ENCODE peak calls at places on chromosomes 11 and 22, in five cellular contexts. J is Peyer's patch; U is IMR-90; P is CD4-positive, alpha-beta memory T cell; F is cardiac muscle cell. A is an unnamed sample.

GRCh38 chr22:28978158-28978557 is 83.5 kb downstream of the C22orf31 start:
- DNase-seq in J (no peak), U (peak; percentile 54), P (no peak), F (peak; percentile 38), A (no peak)

GRCh38 chr22:21628386-21629261 is 1.2 kb downstream of the YDJC start:
- DNase-seq in J (peak; percentile 55), U (no peak), P (no peak), F (no peak), A (no peak)

GRCh38 chr22:24772493-24773220 is 1.9 kb downstream of the PIWIL3 start:
- DNase-seq in J (no peak), U (peak; percentile 54), P (no peak), F (peak; percentile 83), A (no peak)

GRCh38 chr11:27217948-27218410 is 145.0 kb downstream of the CCDC34 start:
- DNase-seq in J (no peak), U (peak; percentile 88), P (no peak), F (peak; percentile 72), A (no peak)

GRCh38 chr11:105181100-105181499 is 41.5 kb upstream of the CARD18 start:
- DNase-seq in J (no peak), U (peak; percentile 76), P (no peak), F (peak; percentile 86), A (no peak)

GRCh38 chr11:26541870-26542269 is 30.2 kb downstream of the MUC15 start:
- DNase-seq in J (no peak), U (no peak), P (no peak), F (no peak), A (no peak)

GRCh38 chr11:105100206-105100605 is 39.4 kb downstream of the CARD18 start:
- DNase-seq in J (no peak), U (no peak), P (peak; percentile 41), F (no peak), A (peak; percentile 2)

GRCh38 chr11:82546556-82547162 is 187.0 kb downstream of the FAM181B start:
- DNase-seq in J (no peak), U (no peak), P (no peak), F (no peak), A (no peak)

GRCh38 chr11:18617688-18618340 is 16.3 kb downstream of the SPTY2D1 start:
- DNase-seq in J (no peak), U (peak; percentile 71), P (peak; percentile 75), F (peak; percentile 61), A (peak; percentile 57)

GRCh38 chr11:34068098-34068497 is 16.6 kb downstream of the CAPRIN1 start:
- DNase-seq in J (no peak), U (peak; percentile 64), P (no peak), F (peak; percentile 70), A (no peak)

GRCh38 chr11:83219095-83219494 is 25.6 kb downstream of the ANKRD42 start:
- DNase-seq in J (no peak), U (no peak), P (no peak), F (peak; percentile 7), A (no peak)

GRCh38 chr22:24200616-24201212 is 19.4 kb downstream of the SUSD2 start:
- DNase-seq in J (no peak), U (peak; percentile 51), P (no peak), F (peak; percentile 78), A (no peak)

GRCh38 chr11:67640021-67640757 is 626 bp upstream of the TBX10 start:
- DNase-seq in J (peak; percentile 89), U (peak; percentile 33), P (peak; percentile 51), F (peak; percentile 68), A (peak; percentile 29)

GRCh38 chr11:117928818-117929567 is at the start of gene TMPRSS13:
- DNase-seq in J (no peak), U (no peak), P (no peak), F (no peak), A (no peak)

GRCh38 chr11:66973956-66974585 is 1.0 kb upstream of the C11orf86 start:
- DNase-seq in J (no peak), U (no peak), P (no peak), F (peak; percentile 70), A (no peak)

GRCh38 chr11:94128171-94128745 is 383 bp upstream of the PANX1 start:
- DNase-seq in J (no peak), U (no peak), P (no peak), F (no peak), A (peak; percentile 52)

GRCh38 chr11:101129203-101129943 is at the start of gene PGR:
- DNase-seq in J (no peak), U (no peak), P (no peak), F (no peak), A (no peak)

GRCh38 chr11:133038850-133039249 is 493.5 kb downstream of the OPCML start:
- DNase-seq in J (no peak), U (no peak), P (no peak), F (no peak), A (no peak)

GRCh38 chr11:117273550-117274289 is 17.4 kb upstream of the BACE1-AS start:
- DNase-seq in J (no peak), U (peak; percentile 92), P (no peak), F (peak; percentile 83), A (no peak)

GRCh38 chr22:32380991-32381390 is 23.3 kb downstream of the RFPL3 start:
- DNase-seq in J (no peak), U (peak; percentile 27), P (no peak), F (no peak), A (no peak)

GRCh38 chr11:26247340-26247739 is 84.6 kb upstream of the ANO3 start:
- DNase-seq in J (no peak), U (peak; percentile 81), P (no peak), F (peak; percentile 33), A (no peak)

GRCh38 chr22:41517172-41518047 is 26.9 kb downstream of the POLR3H start:
- DNase-seq in J (peak; percentile 85), U (peak; percentile 46), P (peak; percentile 18), F (peak; percentile 70), A (peak; percentile 36)

GRCh38 chr11:126360049-126360446 is 4.6 kb downstream of the ST3GAL4 start:
- DNase-seq in J (no peak), U (no peak), P (no peak), F (no peak), A (no peak)

GRCh38 chr22:42511401-42511891 is 8.2 kb downstream of the RRP7A start:
- DNase-seq in J (peak; percentile 50), U (no peak), P (no peak), F (peak; percentile 24), A (no peak)

GRCh38 chr11:69326622-69327219 is 32.8 kb downstream of the MYEOV start:
- DNase-seq in J (no peak), U (no peak), P (no peak), F (no peak), A (no peak)

GRCh38 chr22:36773935-36774334 is 2.0 kb downstream of the IFT27 start:
- DNase-seq in J (no peak), U (peak; percentile 49), P (no peak), F (peak; percentile 57), A (no peak)

GRCh38 chr11:9530020-9530628 is 43.3 kb upstream of the WEE1 start:
- DNase-seq in J (no peak), U (no peak), P (no peak), F (peak; percentile 69), A (no peak)

GRCh38 chr11:44659641-44660040 is 67.1 kb upstream of the TSPAN18 start:
- DNase-seq in J (no peak), U (no peak), P (no peak), F (no peak), A (no peak)

GRCh38 chr11:117419136-117419914 is 91.7 kb downstream of the CEP164 start:
- DNase-seq in J (peak; percentile 24), U (peak; percentile 49), P (no peak), F (no peak), A (no peak)

GRCh38 chr22:27754247-27754887 is 47.2 kb downstream of the MN1 start:
- DNase-seq in J (no peak), U (no peak), P (no peak), F (peak; percentile 38), A (no peak)

GRCh38 chr11:124737638-124738293 is 2.0 kb upstream of the NRGN start:
- DNase-seq in J (no peak), U (no peak), P (no peak), F (no peak), A (no peak)

GRCh38 chr11:124736738-124737137 is 3.0 kb upstream of the NRGN start:
- DNase-seq in J (no peak), U (no peak), P (no peak), F (no peak), A (no peak)

DNA sequence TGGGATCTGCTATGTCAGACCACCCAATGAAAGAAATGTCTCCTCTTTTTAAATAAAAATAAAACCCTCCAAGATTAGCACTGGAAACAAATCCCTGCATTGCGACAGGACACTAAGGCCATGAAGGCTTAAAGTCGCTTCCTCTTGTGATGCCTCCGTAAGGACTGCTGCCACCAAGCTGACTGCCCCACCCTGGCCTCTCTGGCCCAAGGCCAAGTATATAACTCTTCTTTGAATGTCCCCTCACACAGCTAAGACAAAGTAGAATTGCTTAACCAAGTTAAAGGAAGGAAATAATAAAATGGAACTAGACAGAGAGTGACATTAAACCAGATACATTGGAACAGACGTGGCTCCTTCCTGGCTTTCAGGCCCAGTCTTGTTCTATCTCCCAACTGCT is 7.5 kb upstream of the NRGN start:
- DNase-seq in J (no peak), U (no peak), P (no peak), F (no peak), A (no peak)
- H3K9me3 ChIP-seq in J (no peaks in the 10 kb centered on the region), U (no peaks in the 10 kb centered on the region), P (no peaks in the 10 kb centered on the region), F (no peaks in the 10 kb centered on the region), A (no peaks in the 10 kb centered on the region)

GRCh38 chr11:35162795-35163194 is 23.8 kb downstream of the CD44 start:
- DNase-seq in J (no peak), U (peak; percentile 47), P (no peak), F (no peak), A (no peak)
- H3K27ac ChIP-seq in J (peak overlapping the region; percentile 17), U (peak overlapping the region; percentile 64), P (peak overlapping the region; percentile 96), F (no peak overlapping the region), A (peak overlapping the region; percentile 96)

DNA sequence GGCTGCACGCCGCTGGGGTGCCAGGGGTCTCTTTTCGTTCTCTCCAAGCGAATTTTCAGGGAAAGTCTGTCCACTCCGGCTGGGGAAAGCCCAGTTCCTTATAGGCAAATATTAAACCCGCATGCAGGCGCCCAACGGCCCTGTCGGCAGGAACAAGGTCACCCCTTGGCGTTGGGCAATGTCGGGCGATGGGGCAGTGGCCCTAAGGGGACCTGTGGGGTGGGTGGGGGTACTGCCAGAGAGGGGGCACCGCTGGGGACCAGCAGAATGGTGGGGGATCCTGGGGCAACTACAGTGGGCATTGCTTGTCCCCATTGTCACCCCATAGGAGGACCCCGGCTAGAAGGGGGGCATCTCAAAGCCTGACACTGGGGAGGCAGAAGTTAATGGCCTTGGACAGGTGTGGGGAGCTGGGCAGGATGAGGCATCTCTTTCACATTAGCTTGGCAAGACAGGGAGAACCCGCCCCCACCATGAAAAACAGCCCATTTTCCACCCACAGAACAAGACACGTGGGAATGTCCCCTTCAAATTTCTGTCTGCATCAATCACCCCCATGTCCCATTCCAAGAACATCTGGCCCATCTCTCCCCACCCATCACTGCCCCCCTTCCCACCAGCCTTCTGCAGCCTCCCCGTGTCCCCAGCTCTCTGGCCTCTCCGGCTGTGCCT is 5.5 kb upstream of the IGF2 start:
- DNase-seq in J (no peak), U (no peak), P (no peak), F (no peak), A (no peak)
- H3K27me3 ChIP-seq in J (peaks cover 46% of the 10 kb centered on the region), U (peaks cover 97% of the 10 kb centered on the region), P (peaks cover 25% of the 10 kb centered on the region), F (peaks cover 94% of the 10 kb centered on the region), A (peaks cover 36% of the 10 kb centered on the region)

GRCh38 chr11:131295986-131296385 is 74.4 kb upstream of the NTM start:
- DNase-seq in J (no peak), U (no peak), P (no peak), F (no peak), A (no peak)
- H3K9me3 ChIP-seq in J (no peaks in the 10 kb centered on the region), U (no peaks in the 10 kb centered on the region), P (no peaks in the 10 kb centered on the region), F (no peaks in the 10 kb centered on the region), A (no peaks in the 10 kb centered on the region)

GRCh38 chr11:64123102-64123434 is 42.8 kb downstream of the MACROD1 start:
- DNase-seq in J (no peak), U (no peak), P (no peak), F (no peak), A (no peak)
- H3K27ac ChIP-seq in J (no peak overlapping the region), U (no peak overlapping the region), P (no peak overlapping the region), F (no peak overlapping the region), A (no peak overlapping the region)

GRCh38 chr22:19719488-19720021 is 3.8 kb upstream of the GP1BB start:
- DNase-seq in J (no peak), U (no peak), P (no peak), F (no peak), A (no peak)
- H3K27me3 ChIP-seq in J (peaks cover 26% of the 10 kb centered on the region), U (peaks cover 15% of the 10 kb centered on the region), P (peaks cover 20% of the 10 kb centered on the region), F (peaks cover 48% of the 10 kb centered on the region), A (peaks cover 15% of the 10 kb centered on the region)

A was measured in CD8-positive, alpha-beta memory T cell.